ENCODE peak calls at places on chromosome 4, in five cellular contexts. C is HEK293T, Y is H1, A is HepG2, U is GM12878. Z is an unnamed sample.

GRCh38 chr4:91840359-91840758 is 463.4 kb upstream of the GRID2 start:
- DNase-seq in A (peak), U (no peak), Y (no peak), C (peak), Z (no peak)

GRCh38 chr4:139692300-139693012 is 26.8 kb downstream of the MGST2 start:
- DNase-seq in U (no peak), C (no peak), Y (no peak), A (peak), Z (no peak)

GRCh38 chr4:59727745-59728144 is 1472.4 kb upstream of the ADGRL3 start:
- DNase-seq in C (no peak), U (no peak), A (no peak), Y (no peak), Z (no peak)

GRCh38 chr4:102665527-102665926 is 95.2 kb downstream of the MANBA start:
- DNase-seq in C (no peak), A (no peak), U (no peak), Y (no peak), Z (no peak)

GRCh38 chr4:7368296-7368695 is 66.4 kb downstream of the PSAPL1 start:
- DNase-seq in Y (no peak), C (no peak), U (no peak), A (no peak), Z (no peak)

GRCh38 chr4:4659871-4660651 is 118.2 kb upstream of the STX18 start:
- DNase-seq in U (no peak), C (no peak), A (no peak), Y (no peak), Z (no peak)

GRCh38 chr4:177322881-177323280 is 13.2 kb downstream of the NEIL3 start:
- DNase-seq in U (no peak), C (no peak), A (no peak), Y (no peak), Z (no peak)

GRCh38 chr4:8830056-8830455 is 41.6 kb downstream of the HMX1 start:
- DNase-seq in A (no peak), U (no peak), C (no peak), Y (no peak), Z (no peak)

GRCh38 chr4:101865501-101866062 is 75.1 kb downstream of the BANK1 start:
- DNase-seq in U (no peak), Y (no peak), A (peak), C (no peak), Z (no peak)

GRCh38 chr4:87069037-87069742 is 134.4 kb downstream of the AFF1 start:
- DNase-seq in A (no peak), Y (no peak), U (no peak), C (no peak), Z (no peak)

GRCh38 chr4:175539498-175539897 is 272.6 kb downstream of the GPM6A start:
- DNase-seq in C (no peak), U (no peak), Y (no peak), A (no peak), Z (no peak)
- TF ChIP-seq SUZ12 in C (no peak), U (no peak), Y (no peak), A (no peak), Z (no peak)

GRCh38 chr4:26132858-26133257 is 188.0 kb upstream of the RBPJ start:
- DNase-seq in Y (no peak), C (no peak), U (no peak), A (peak), Z (no peak)

GRCh38 chr4:26131053-26131452 is 189.8 kb upstream of the RBPJ start:
- DNase-seq in A (no peak), C (no peak), U (no peak), Y (no peak), Z (no peak)

GRCh38 chr4:26130173-26130572 is 190.6 kb upstream of the RBPJ start:
- DNase-seq in U (peak), Y (no peak), C (no peak), A (no peak), Z (no peak)

GRCh38 chr4:26133840-26134239 is 187.0 kb upstream of the RBPJ start:
- DNase-seq in C (no peak), Y (no peak), A (no peak), U (no peak), Z (no peak)

GRCh38 chr4:26131711-26132110 is 189.1 kb upstream of the RBPJ start:
- DNase-seq in U (peak), C (no peak), A (no peak), Y (no peak), Z (no peak)
- TF ChIP-seq SUZ12 in U (no peak), C (no peak), A (no peak), Y (no peak), Z (no peak)

DNA sequence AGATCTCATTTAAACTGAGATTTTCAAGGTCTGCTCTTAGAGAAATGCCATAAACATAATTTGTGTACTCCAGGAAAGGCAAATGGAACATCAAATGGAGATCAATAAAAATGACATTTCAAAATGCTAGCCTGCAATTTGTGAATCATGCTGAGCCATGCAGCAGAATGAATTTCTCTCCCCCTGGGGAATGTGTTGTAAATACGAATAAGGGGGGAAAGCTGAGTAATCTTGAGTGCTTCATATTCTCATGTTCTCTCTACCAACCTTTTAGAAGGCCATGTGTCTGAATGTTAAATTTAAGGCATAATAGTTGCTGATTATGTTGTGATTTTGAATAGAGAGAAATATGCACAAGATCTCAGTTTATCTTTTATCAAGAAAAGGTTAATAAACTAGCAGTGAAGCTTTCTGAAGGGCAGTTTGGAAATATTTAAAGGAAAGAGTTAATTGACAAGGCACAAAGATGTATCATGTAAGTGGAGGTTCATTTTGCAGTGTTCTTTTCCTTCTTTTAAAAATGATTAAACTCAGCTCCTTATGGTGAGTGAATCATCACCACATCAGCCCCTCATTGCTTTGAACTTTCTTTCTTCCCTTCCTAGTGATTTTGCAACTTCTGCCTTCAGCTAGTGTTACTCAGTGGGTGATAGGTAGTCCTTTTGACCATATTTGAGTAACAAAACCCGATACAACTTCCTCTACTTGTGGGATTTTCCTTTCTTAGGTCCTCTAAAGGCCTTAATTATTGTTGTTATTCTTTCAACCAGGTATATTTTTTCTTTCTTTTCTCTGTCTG is 8.0 kb downstream of the ZCCHC4 start:
- DNase-seq in U (no peak), Y (no peak), C (no peak), A (no peak), Z (no peak)
- TF ChIP-seq SUZ12 in U (no peak), Y (no peak), C (no peak), A (no peak), Z (no peak)

GRCh38 chr4:2570551-2571222 is 34.2 kb downstream of the FAM193A start:
- DNase-seq in Y (no peak), C (no peak), A (no peak), U (peak), Z (no peak)

GRCh38 chr4:2574863-2575262 is 38.4 kb downstream of the FAM193A start:
- DNase-seq in C (no peak), Y (no peak), U (no peak), A (no peak), Z (no peak)

GRCh38 chr4:2570036-2570435 is 33.6 kb downstream of the FAM193A start:
- DNase-seq in U (no peak), Y (no peak), C (no peak), A (no peak), Z (no peak)

GRCh38 chr4:2574058-2574457 is 37.6 kb downstream of the FAM193A start:
- DNase-seq in A (no peak), Y (no peak), U (no peak), C (no peak), Z (no peak)

GRCh38 chr4:2572076-2572475 is 35.6 kb downstream of the FAM193A start:
- DNase-seq in A (no peak), Y (no peak), U (no peak), C (no peak), Z (no peak)
- TF ChIP-seq SUZ12 in A (no peak), Y (no peak), U (no peak), C (no peak), Z (no peak)

DNA sequence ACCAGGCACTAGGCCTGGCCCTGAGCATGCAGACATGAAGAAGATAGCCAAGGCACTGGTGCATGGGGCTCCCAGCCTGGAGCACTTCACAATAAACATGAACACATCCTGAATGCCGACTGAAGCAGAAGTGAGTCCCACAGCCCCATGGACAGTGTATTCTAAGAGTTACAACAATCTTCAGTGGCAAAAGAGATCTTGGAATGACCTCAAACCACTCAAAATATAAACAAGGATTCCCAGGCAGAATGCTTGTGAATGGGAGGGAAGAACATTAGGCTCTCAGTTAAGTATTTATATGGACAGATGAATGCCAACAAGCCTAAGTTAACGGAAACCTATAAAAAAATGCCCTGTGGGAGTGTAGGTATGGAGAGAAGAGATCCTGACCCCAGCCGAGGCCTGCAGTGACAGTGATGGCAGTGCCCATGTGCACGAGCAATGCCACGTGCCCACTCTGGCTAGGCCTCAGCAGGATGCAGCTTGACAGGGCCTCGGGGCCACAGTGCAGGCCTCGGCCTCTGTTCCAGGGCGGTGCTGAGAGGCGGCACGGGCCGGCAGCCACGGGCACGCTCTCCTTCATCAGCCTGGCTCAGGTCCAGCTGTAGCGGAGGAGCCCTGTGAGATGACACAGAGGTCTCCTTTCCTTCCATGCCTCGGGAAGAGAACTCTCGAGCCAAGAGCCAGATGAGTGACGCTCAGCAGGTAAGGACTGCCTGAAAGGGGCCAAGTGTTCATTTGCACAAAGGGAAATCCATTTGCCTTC is 49.2 kb downstream of the IRF2 start:
- DNase-seq in Y (no peak), C (no peak), A (no peak), U (no peak), Z (no peak)
- TF ChIP-seq SUZ12 in Y (no peak), C (no peak), A (no peak), U (no peak), Z (no peak)

DNA sequence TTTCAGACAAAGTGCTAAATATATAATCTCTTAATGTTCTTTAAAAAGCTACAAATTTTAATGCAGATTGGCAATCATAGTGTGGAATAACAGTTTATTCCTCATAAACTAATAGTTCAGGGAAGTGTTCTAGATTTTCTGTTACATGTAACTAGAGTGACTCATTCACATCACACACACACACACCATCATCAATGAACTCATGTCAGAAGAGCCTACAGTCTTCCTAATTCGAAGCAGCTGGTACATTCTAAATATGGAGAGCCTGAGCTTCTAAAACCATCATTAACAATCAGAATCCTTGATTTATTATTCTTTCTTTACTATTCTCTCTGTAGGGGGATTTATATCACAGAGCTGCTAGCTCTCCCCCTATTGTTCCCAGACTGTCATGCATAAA is 49.6 kb downstream of the DKK2 start:
- DNase-seq in U (no peak), C (no peak), Y (no peak), A (no peak), Z (no peak)
- TF ChIP-seq SUZ12 in U (no peak), C (no peak), Y (no peak), A (no peak), Z (no peak)

GRCh38 chr4:171378323-171378722 is 434.9 kb upstream of the GALNTL6 start:
- DNase-seq in U (no peak), A (no peak), C (no peak), Y (no peak), Z (no peak)
- TF ChIP-seq SUZ12 in U (no peak), A (no peak), C (no peak), Y (no peak), Z (no peak)